ENCODE peak calls at places on chromosomes 11 and 22, in seven cellular contexts. I, K, A, P, V, M and N are unnamed samples.

GRCh38 chr22:44365196-44365802 is 52.5 kb upstream of the SHISAL1 start:
- DNase-seq in I (no peak), K (no peak), A (no peak), P (no peak), V (no peak), M (no peak), N (no peak)

GRCh38 chr11:68684385-68685356 is at the start of gene GAL:
- DNase-seq in I (no peak), K (no peak), A (peak), P (no peak), V (no peak), M (no peak), N (no peak)

GRCh38 chr11:122207921-122208764 is 92.1 kb upstream of the BLID start:
- DNase-seq in I (no peak), K (no peak), A (no peak), P (no peak), V (peak), M (no peak), N (no peak)

GRCh38 chr11:74680703-74681531 is 50.3 kb downstream of the CHRDL2 start:
- DNase-seq in I (no peak), K (no peak), A (no peak), P (no peak), V (no peak), M (peak), N (no peak)

GRCh38 chr11:17353228-17354021 is 1.8 kb downstream of the NCR3LG1 start:
- DNase-seq in I (peak), K (peak), A (peak), P (peak), V (peak), M (peak), N (peak)

GRCh38 chr11:65556470-65557279 is 1.5 kb downstream of the LTBP3 start:
- DNase-seq in I (no peak), K (no peak), A (peak), P (no peak), V (no peak), M (no peak), N (no peak)

GRCh38 chr11:57476223-57476882 is 16.0 kb downstream of the RTN4RL2 start:
- DNase-seq in I (no peak), K (no peak), A (peak), P (peak), V (no peak), M (peak), N (no peak)

GRCh38 chr11:111793863-111794262 is 27.7 kb upstream of the PPP2R1B start:
- DNase-seq in I (no peak), K (peak), A (no peak), P (no peak), V (peak), M (no peak), N (peak)

GRCh38 chr11:64078294-64078693 is 42.6 kb downstream of the FLRT1 start:
- DNase-seq in I (no peak), K (no peak), A (no peak), P (no peak), V (no peak), M (no peak), N (no peak)